ENCODE peak calls at places on chromosomes 7 and 10, in four cellular contexts. E, Y, A and D are unnamed samples.

GRCh38 chr10:1600861-1601260 is 136.5 kb downstream of the ADARB2 start:
- DNase-seq in A (no peak), E (peak; percentile 36), Y (no peak), D (no peak)

GRCh38 chr10:24255115-24255895 is 46.4 kb downstream of the KIAA1217 start:
- DNase-seq in A (no peak), Y (peak; percentile 81), E (peak; percentile 71), D (no peak)

GRCh38 chr7:10677668-10678232 is 295.9 kb upstream of the PHF14 start:
- DNase-seq in A (no peak), Y (no peak), E (no peak), D (no peak)

GRCh38 chr7:2355079-2356008 is 717 bp downstream of the EIF3B start:
- DNase-seq in E (peak; percentile 67), Y (no peak), A (no peak), D (peak; percentile 34)

GRCh38 chr10:110016037-110016436 is 8.3 kb downstream of the ADD3 start:
- DNase-seq in Y (no peak), A (no peak), E (peak; percentile 68), D (peak; percentile 69)

GRCh38 chr10:29501692-29502091 is 133.1 kb downstream of the SVIL start:
- DNase-seq in E (no peak), Y (peak; percentile 68), A (no peak), D (peak; percentile 76)

GRCh38 chr7:24652551-24652950 is 79.3 kb downstream of the PALS2 start:
- DNase-seq in A (no peak), Y (no peak), E (no peak), D (no peak)

GRCh38 chr10:2978574-2979266 is 88.6 kb upstream of the PFKP start:
- DNase-seq in A (no peak), Y (no peak), E (no peak), D (no peak)

GRCh38 chr7:2542011-2542923 is 13.1 kb downstream of the BRAT1 start:
- DNase-seq in Y (no peak), A (peak; percentile 42), E (no peak), D (no peak)

GRCh38 chr10:109861051-109861450 is 62.3 kb downstream of the XPNPEP1 start:
- DNase-seq in E (peak; percentile 36), Y (no peak), A (no peak), D (no peak)

GRCh38 chr10:93600861-93601773 is at the start of gene RBP4:
- DNase-seq in A (no peak), E (peak; percentile 71), Y (no peak), D (peak; percentile 68)

GRCh38 chr7:101115215-101115614 is 11.7 kb upstream of the SERPINE1 start:
- DNase-seq in E (no peak), Y (no peak), A (no peak), D (no peak)

GRCh38 chr7:101118856-101119255 is 8.0 kb upstream of the SERPINE1 start:
- DNase-seq in E (no peak), A (no peak), Y (no peak), D (no peak)

GRCh38 chr7:101114492-101114891 is 12.4 kb upstream of the SERPINE1 start:
- DNase-seq in E (no peak), Y (no peak), A (no peak), D (peak; percentile 59)

GRCh38 chr7:101119876-101120275 is 7.0 kb upstream of the SERPINE1 start:
- DNase-seq in E (no peak), A (no peak), Y (no peak), D (no peak)

DNA sequence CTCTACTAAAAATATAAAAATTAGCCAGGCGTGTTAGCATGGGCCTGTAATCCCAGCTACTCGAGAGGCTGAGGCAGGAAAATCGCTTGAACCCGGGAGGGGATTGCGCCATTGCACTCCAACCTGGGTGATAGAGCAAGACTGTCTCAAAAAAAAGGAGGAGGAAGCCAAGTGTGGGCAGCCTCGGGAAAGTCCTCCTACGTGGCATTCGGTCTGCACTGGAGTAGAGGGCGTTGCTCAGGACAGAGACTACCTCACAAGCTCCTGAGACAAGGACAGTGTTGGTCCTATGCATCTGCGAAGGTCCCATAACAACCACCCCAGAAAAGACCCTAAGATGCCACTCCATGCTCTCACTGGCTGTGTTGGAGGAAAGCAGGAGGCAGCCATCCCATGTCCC is 10.0 kb upstream of the SERPINE1 start:
- DNase-seq in Y (no peak), A (no peak), E (no peak), D (no peak)
- H3K4me3 ChIP-seq in Y (no peak overlapping the region), A (no peak overlapping the region), E (no peak overlapping the region), D (no peak overlapping the region)

GRCh38 chr7:141358376-141358775 is 192.8 kb upstream of the AGK start:
- DNase-seq in A (no peak), E (no peak), Y (no peak), D (no peak)
- TF ChIP-seq CTCF in A (no peak), E (no peak), Y (no peak), D (no peak)

GRCh38 chr10:127012769-127013152 is 107.5 kb downstream of the DOCK1 start:
- DNase-seq in E (no peak), Y (peak; percentile 90), A (peak; percentile 81), D (peak; percentile 34)
- H3K4me3 ChIP-seq in E (no peak overlapping the region), Y (peak overlapping the region; percentile 46), A (no peak overlapping the region), D (no peak overlapping the region)

GRCh38 chr7:98879198-98879988 is 1.1 kb downstream of the TRRAP start:
- DNase-seq in A (no peak), Y (peak; percentile 69), E (peak; percentile 75), D (peak; percentile 48)
- TF ChIP-seq CTCF in A (peak; percentile 7), Y (peak; percentile 65), E (peak; percentile 11), D (peak; percentile 10)

GRCh38 chr10:45080321-45080720 is 79.6 kb downstream of the ZNF22 start:
- DNase-seq in Y (no peak), A (no peak), E (no peak), D (no peak)

GRCh38 chr10:45076847-45077246 is 76.1 kb downstream of the ZNF22 start:
- DNase-seq in Y (no peak), A (no peak), E (no peak), D (no peak)

GRCh38 chr10:45071043-45071813 is 70.5 kb downstream of the ZNF22 start:
- DNase-seq in A (no peak), Y (no peak), E (peak; percentile 59), D (no peak)

GRCh38 chr10:45075821-45076220 is 75.1 kb downstream of the ZNF22 start:
- DNase-seq in A (no peak), E (no peak), Y (no peak), D (no peak)
- H3K4me3 ChIP-seq in A (no peak overlapping the region), E (no peak overlapping the region), Y (no peak overlapping the region), D (no peak overlapping the region)

GRCh38 chr10:87092356-87092860 is 2.2 kb downstream of the GLUD1 start:
- DNase-seq in E (no peak), A (no peak), Y (peak; percentile 46), D (peak; percentile 31)
- TF ChIP-seq CTCF in E (no peak), A (no peak), Y (no peak), D (no peak)

DNA sequence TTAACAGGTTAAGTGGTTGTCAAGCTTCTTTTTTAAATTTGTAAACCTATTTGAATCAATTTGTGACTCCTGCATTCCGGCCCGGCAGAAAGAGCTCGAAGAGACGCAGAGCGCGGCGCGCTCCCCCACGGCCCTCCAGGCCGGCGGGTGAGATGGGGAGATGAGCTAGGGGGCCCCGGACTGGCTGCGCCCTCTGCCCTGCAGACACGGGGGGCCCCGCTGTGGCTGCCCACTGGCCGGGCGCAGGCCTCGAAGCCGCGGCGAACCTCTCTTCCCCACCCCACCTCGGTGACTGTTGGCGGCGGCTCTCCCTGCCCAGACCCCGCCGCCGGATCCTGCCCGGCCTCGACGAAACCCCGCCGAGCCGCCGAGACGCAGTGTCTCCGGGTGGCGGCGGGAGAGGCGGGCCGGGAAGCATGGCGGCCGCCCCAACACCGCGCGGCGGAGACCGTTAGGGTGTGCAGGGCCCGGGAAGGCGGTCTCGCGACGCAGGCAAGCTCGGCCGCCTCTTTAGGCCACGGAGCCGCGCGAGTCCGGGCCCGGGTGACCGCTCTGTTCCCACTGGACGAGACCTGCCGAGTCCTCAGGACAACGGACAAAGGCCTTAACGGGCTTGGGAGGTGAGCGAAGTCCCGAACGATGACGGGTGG is 24.1 kb downstream of the NUP42 start:
- DNase-seq in E (no peak), Y (no peak), A (peak; percentile 51), D (peak; percentile 13)
- H3K4me3 ChIP-seq in E (no peak overlapping the region), Y (no peak overlapping the region), A (peak overlapping the region; percentile 34), D (no peak overlapping the region)